ENCODE peak calls at places on chromosomes 4 and X, in five cellular contexts. D is HepG2, W is IMR-90, R is GM12878, Q is A549. M is an unnamed sample.

GRCh38 chrX:50068293-50068568 is 132.6 kb downstream of the AKAP4 start:
- DNase-seq in D (no peak), W (no peak), R (no peak), Q (no peak), M (no peak)

GRCh38 chr4:40630335-40631021 is 814 bp upstream of the RBM47 start:
- DNase-seq in D (no peak), W (no peak), R (peak), Q (peak), M (peak)

GRCh38 chrX:136910565-136911040 is 30.1 kb upstream of the RBMX start:
- DNase-seq in D (no peak), W (peak), R (no peak), Q (no peak), M (no peak)

GRCh38 chrX:20680998-20681397 is 414.3 kb upstream of the RPS6KA3 start:
- DNase-seq in D (no peak), W (no peak), R (no peak), Q (no peak), M (no peak)

GRCh38 chr4:52951016-52951415 is 88.9 kb downstream of the RASL11B start:
- DNase-seq in D (no peak), W (peak), R (no peak), Q (no peak), M (no peak)

GRCh38 chr4:40669504-40669903 is 39.8 kb upstream of the RBM47 start:
- DNase-seq in D (no peak), W (no peak), R (peak), Q (no peak), M (no peak)

GRCh38 chr4:16705341-16705740 is 193.1 kb downstream of the LDB2 start:
- DNase-seq in D (no peak), W (no peak), R (no peak), Q (no peak), M (no peak)

GRCh38 chr4:106627071-106627470 is 258.5 kb upstream of the GIMD1 start:
- DNase-seq in D (no peak), W (no peak), R (no peak), Q (no peak), M (no peak)

GRCh38 chr4:39521253-39521908 is 5.9 kb downstream of the UGDH start:
- DNase-seq in D (no peak), W (peak), R (no peak), Q (no peak), M (no peak)

GRCh38 chrX:107480272-107480671 is 30.8 kb downstream of the FRMPD3 start:
- DNase-seq in D (no peak), W (no peak), R (no peak), Q (no peak), M (no peak)

GRCh38 chrX:148854351-148854750 is 353.9 kb downstream of the AFF2 start:
- DNase-seq in D (no peak), W (no peak), R (no peak), Q (no peak), M (no peak)

GRCh38 chrX:29419774-29420553 is 795.4 kb upstream of the MAGEB2 start:
- DNase-seq in D (no peak), W (peak), R (no peak), Q (no peak), M (no peak)

GRCh38 chrX:136189222-136189621 is 41.9 kb downstream of the FHL1 start:
- DNase-seq in D (no peak), W (no peak), R (no peak), Q (no peak), M (no peak)

GRCh38 chr4:23934223-23934622 is 44.4 kb upstream of the PPARGC1A start:
- DNase-seq in D (no peak), W (no peak), R (no peak), Q (no peak), M (no peak)

DNA sequence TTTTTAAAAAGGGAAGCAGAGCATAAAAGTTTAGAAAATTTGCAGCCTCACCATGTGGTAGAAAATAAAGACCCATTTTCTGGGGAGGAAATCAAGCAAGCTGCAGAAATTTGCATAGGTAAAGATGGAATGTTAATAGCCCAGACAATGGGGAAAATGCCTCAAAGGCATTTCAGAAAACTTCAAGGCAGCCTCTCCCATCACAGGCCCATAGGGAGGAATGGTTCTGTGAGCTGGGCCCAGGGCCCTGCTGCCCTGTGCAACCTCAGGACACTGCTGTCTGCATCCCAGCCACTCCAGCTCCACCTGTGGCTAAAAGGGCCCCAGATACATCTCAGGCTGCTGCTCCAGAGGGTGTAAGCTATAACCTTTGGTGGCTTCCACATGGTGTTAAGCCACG is 137.9 kb downstream of the INPP4B start:
- DNase-seq in D (no peak), W (no peak), R (no peak), Q (no peak), M (no peak)
- TF ChIP-seq BHLHE40 in D (no peak), W (no peak), R (no peak), Q (no peak), M (no peak)

DNA sequence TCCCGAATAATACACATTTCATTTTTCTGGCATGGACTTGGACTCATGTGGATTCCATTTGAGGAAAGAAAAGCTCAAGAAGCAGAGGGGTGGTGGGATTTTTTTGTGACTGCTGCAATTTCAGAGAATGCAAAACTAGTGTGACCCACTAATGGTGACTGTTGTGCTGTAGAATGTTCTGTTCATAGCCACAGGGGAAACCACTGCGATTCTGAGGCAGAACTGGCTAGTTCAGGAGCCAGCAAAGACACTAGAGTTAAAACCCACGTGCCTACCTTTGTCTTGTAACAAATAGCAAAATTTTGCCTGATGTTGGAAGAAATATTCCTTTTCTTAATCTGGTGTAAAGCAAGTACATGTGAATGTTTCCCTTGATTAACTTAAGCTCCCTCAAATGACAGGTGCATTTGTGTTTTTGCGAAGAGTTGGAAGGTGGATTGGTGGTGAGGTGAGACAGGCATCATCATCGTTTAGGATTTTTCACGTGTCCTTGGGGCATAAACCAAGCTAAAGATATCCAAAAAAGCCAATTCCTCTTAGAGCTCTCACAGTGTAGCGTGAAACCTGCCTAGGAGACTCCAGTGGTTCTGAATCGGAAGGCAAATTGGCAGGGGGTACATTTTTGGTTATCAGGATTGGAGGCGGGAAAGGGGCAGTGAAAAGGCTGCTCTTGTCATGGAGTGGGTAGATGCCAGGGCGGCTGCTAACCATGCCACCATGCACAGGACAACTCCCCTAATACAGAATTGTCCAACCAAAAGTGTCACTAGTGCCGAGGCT is 38.1 kb upstream of the FAM9C start:
- DNase-seq in D (no peak), W (no peak), R (no peak), Q (no peak), M (no peak)
- TF ChIP-seq BHLHE40 in D (no peak), W (no peak), R (no peak), Q (no peak), M (no peak)

DNA sequence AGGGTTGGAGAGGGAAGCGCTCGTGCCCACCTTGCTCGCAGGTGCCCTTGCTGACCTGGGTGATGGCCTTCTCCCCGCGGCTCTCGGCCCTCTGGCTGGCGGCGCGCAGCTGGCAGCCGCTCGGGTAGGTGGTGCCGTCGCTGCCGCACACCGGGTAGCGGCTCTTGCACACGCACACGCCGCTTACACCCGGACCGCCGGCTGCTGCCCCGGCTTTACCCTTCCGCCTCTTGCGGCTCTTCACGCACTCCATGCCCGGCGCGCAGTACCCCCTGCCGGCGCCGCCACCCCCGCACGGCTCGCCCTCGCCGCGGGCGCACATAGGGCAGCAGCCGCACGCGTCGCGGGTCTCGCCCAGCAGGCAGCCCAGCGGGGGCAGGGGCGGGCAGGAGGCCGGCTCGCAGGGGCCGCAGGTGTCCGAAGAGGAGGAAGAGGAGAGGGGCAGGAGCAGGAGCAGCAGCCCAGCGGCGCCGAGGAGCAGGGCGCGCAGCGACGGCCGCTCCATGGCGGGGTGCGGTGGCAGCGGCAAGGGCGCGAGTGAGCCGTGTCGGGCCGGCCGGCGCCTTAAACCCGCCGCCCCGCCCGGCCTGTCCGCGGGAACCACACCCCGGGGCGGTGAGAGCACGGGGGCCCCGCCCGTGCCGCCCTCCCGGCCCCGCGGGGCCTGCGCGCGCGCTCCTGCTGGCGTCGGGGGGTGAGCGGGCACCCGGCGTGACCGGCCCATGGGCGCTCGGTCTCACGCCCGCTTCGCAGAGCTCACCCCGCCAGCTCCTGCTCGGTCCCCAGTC is at the start of gene IGFBP7:
- DNase-seq in D (no peak), W (no peak), R (no peak), Q (no peak), M (peak)
- TF ChIP-seq BHLHE40 in D (no peak), W (peak), R (peak), Q (no peak), M (no peak)

GRCh38 chr4:183722738-183723560 is 63.9 kb downstream of the TRAPPC11 start:
- DNase-seq in D (no peak), W (peak), R (peak), Q (no peak), M (peak)
- TF ChIP-seq BHLHE40 in D (no peak), W (no peak), R (peak), Q (no peak), M (no peak)

GRCh38 chrX:42616981-42617380 is 161.0 kb downstream of the PPP1R2C start:
- DNase-seq in D (no peak), W (no peak), R (no peak), Q (no peak), M (no peak)
- TF ChIP-seq BHLHE40 in D (no peak), W (no peak), R (no peak), Q (no peak), M (no peak)

GRCh38 chrX:13398073-13398823 is 78.4 kb upstream of the ATXN3L start:
- DNase-seq in D (peak), W (peak), R (no peak), Q (peak), M (no peak)
- TF ChIP-seq BHLHE40 in D (no peak), W (peak), R (no peak), Q (no peak), M (no peak)

GRCh38 chr4:37872310-37872988 is 18.4 kb upstream of the TBC1D1 start:
- DNase-seq in D (no peak), W (no peak), R (no peak), Q (no peak), M (no peak)

GRCh38 chr4:37864786-37865185 is 26.1 kb upstream of the TBC1D1 start:
- DNase-seq in D (no peak), W (no peak), R (no peak), Q (no peak), M (no peak)

GRCh38 chr4:37865450-37865849 is 25.4 kb upstream of the TBC1D1 start:
- DNase-seq in D (no peak), W (no peak), R (no peak), Q (no peak), M (no peak)

GRCh38 chr4:37867102-37867501 is 23.8 kb upstream of the TBC1D1 start:
- DNase-seq in D (no peak), W (no peak), R (no peak), Q (no peak), M (no peak)
- TF ChIP-seq BHLHE40 in D (no peak), W (no peak), R (no peak), Q (no peak), M (no peak)

GRCh38 chrX:2572740-2573139 is 72.0 kb upstream of the DHRSX start:
- DNase-seq in D (peak), W (no peak), R (no peak), Q (peak), M (no peak)
- TF ChIP-seq BHLHE40 in D (no peak), W (no peak), R (no peak), Q (no peak), M (no peak)

GRCh38 chrX:3442685-3443084 is 96.2 kb upstream of the MXRA5 start:
- DNase-seq in D (no peak), W (no peak), R (no peak), Q (no peak), M (no peak)
- TF ChIP-seq BHLHE40 in D (no peak), W (no peak), R (no peak), Q (no peak), M (no peak)

GRCh38 chr4:112147697-112148096 is 2.4 kb downstream of the FAM241A start:
- DNase-seq in D (no peak), W (no peak), R (no peak), Q (no peak), M (no peak)
- TF ChIP-seq BHLHE40 in D (no peak), W (no peak), R (no peak), Q (no peak), M (no peak)